ENCODE peak calls at places on chromosomes 3 and 15, in nine cellular contexts. One of them, this sample, is unnamed.

GRCh38 chr15:81068516-81068915 is 65.6 kb upstream of the CFAP161 start:
- DNase-seq in cardiac fibroblast: no peak
- DNase-seq in fibroblast of the aortic adventitia: no peak
- DNase-seq in K562: no peak
- DNase-seq in GM12865: no peak
- DNase-seq in heart left ventricle: peak; percentile 38
- DNase-seq in GM20000: no peak
- DNase-seq in HepG2: no peak
- DNase-seq in lower lobe of right lung: no peak
- DNase-seq in this sample: no peak

GRCh38 chr3:159733194-159733860 is 255.3 kb upstream of the IL12A start:
- DNase-seq in cardiac fibroblast: peak; percentile 62
- DNase-seq in fibroblast of the aortic adventitia: peak; percentile 82
- DNase-seq in K562: no peak
- DNase-seq in GM12865: no peak
- DNase-seq in heart left ventricle: no peak
- DNase-seq in GM20000: no peak
- DNase-seq in HepG2: no peak
- DNase-seq in lower lobe of right lung: no peak
- DNase-seq in this sample: no peak

GRCh38 chr3:127735767-127736693 is 63.3 kb downstream of the ABTB1 start:
- DNase-seq in cardiac fibroblast: peak; percentile 81
- DNase-seq in fibroblast of the aortic adventitia: peak; percentile 82
- DNase-seq in K562: no peak
- DNase-seq in GM12865: peak; percentile 89
- DNase-seq in heart left ventricle: no peak
- DNase-seq in GM20000: peak; percentile 48
- DNase-seq in HepG2: no peak
- DNase-seq in lower lobe of right lung: no peak
- DNase-seq in this sample: peak; percentile 60

GRCh38 chr3:43707998-43708397 is 17.3 kb downstream of the ABHD5 start:
- DNase-seq in cardiac fibroblast: peak; percentile 74
- DNase-seq in fibroblast of the aortic adventitia: peak; percentile 89
- DNase-seq in K562: no peak
- DNase-seq in GM12865: no peak
- DNase-seq in heart left ventricle: no peak
- DNase-seq in GM20000: no peak
- DNase-seq in HepG2: peak; percentile 43
- DNase-seq in lower lobe of right lung: no peak
- DNase-seq in this sample: no peak

GRCh38 chr15:79593119-79593869 is 161.2 kb downstream of the MINAR1 start:
- DNase-seq in cardiac fibroblast: peak; percentile 7
- DNase-seq in fibroblast of the aortic adventitia: peak; percentile 16
- DNase-seq in K562: no peak
- DNase-seq in GM12865: no peak
- DNase-seq in heart left ventricle: no peak
- DNase-seq in GM20000: no peak
- DNase-seq in HepG2: peak; percentile 13
- DNase-seq in lower lobe of right lung: no peak
- DNase-seq in this sample: no peak

GRCh38 chr3:13565581-13566461 is 16.9 kb downstream of the FBLN2 start:
- DNase-seq in cardiac fibroblast: no peak
- DNase-seq in fibroblast of the aortic adventitia: no peak
- DNase-seq in K562: no peak
- DNase-seq in GM12865: no peak
- DNase-seq in heart left ventricle: no peak
- DNase-seq in GM20000: no peak
- DNase-seq in HepG2: no peak
- DNase-seq in lower lobe of right lung: no peak
- DNase-seq in this sample: no peak

GRCh38 chr3:13808576-13808975 is 71.3 kb downstream of the WNT7A start:
- DNase-seq in cardiac fibroblast: no peak
- DNase-seq in fibroblast of the aortic adventitia: no peak
- DNase-seq in K562: no peak
- DNase-seq in GM12865: no peak
- DNase-seq in heart left ventricle: no peak
- DNase-seq in GM20000: no peak
- DNase-seq in HepG2: no peak
- DNase-seq in lower lobe of right lung: no peak
- DNase-seq in this sample: no peak

GRCh38 chr3:184384342-184384741 is 4.5 kb downstream of the CHRD start:
- DNase-seq in cardiac fibroblast: no peak
- DNase-seq in fibroblast of the aortic adventitia: no peak
- DNase-seq in K562: no peak
- DNase-seq in GM12865: no peak
- DNase-seq in heart left ventricle: no peak
- DNase-seq in GM20000: peak; percentile 34
- DNase-seq in HepG2: no peak
- DNase-seq in lower lobe of right lung: no peak
- DNase-seq in this sample: no peak

GRCh38 chr3:112775011-112775742 is 71.5 kb downstream of the CD200R1L start:
- DNase-seq in cardiac fibroblast: peak; percentile 89
- DNase-seq in fibroblast of the aortic adventitia: peak; percentile 99
- DNase-seq in K562: no peak
- DNase-seq in GM12865: no peak
- DNase-seq in heart left ventricle: no peak
- DNase-seq in GM20000: no peak
- DNase-seq in HepG2: no peak
- DNase-seq in lower lobe of right lung: no peak
- DNase-seq in this sample: no peak

GRCh38 chr15:31338318-31338878 is 11.8 kb downstream of the KLF13 start:
- DNase-seq in cardiac fibroblast: peak; percentile 31
- DNase-seq in fibroblast of the aortic adventitia: peak; percentile 56
- DNase-seq in K562: no peak
- DNase-seq in GM12865: peak; percentile 57
- DNase-seq in heart left ventricle: no peak
- DNase-seq in GM20000: no peak
- DNase-seq in HepG2: no peak
- DNase-seq in lower lobe of right lung: peak; percentile 67
- DNase-seq in this sample: peak; percentile 47

GRCh38 chr3:63914312-63914711 is 2.1 kb upstream of the SCAANT1 start:
- DNase-seq in cardiac fibroblast: peak; percentile 83
- DNase-seq in fibroblast of the aortic adventitia: peak; percentile 72
- DNase-seq in K562: no peak
- DNase-seq in GM12865: no peak
- DNase-seq in heart left ventricle: no peak
- DNase-seq in GM20000: no peak
- DNase-seq in HepG2: no peak
- DNase-seq in lower lobe of right lung: no peak
- DNase-seq in this sample: no peak

GRCh38 chr3:194139977-194140351 is 4.0 kb downstream of the HES1 start:
- DNase-seq in cardiac fibroblast: peak; percentile 22
- DNase-seq in fibroblast of the aortic adventitia: no peak
- DNase-seq in K562: no peak
- DNase-seq in GM12865: no peak
- DNase-seq in heart left ventricle: no peak
- DNase-seq in GM20000: no peak
- DNase-seq in HepG2: no peak
- DNase-seq in lower lobe of right lung: no peak
- DNase-seq in this sample: no peak

GRCh38 chr3:64551697-64552096 is 136.1 kb downstream of the ADAMTS9 start:
- DNase-seq in cardiac fibroblast: no peak
- DNase-seq in fibroblast of the aortic adventitia: no peak
- DNase-seq in K562: no peak
- DNase-seq in GM12865: no peak
- DNase-seq in heart left ventricle: no peak
- DNase-seq in GM20000: no peak
- DNase-seq in HepG2: no peak
- DNase-seq in lower lobe of right lung: no peak
- DNase-seq in this sample: no peak

GRCh38 chr15:31435891-31436628 is 109.4 kb downstream of the KLF13 start:
- DNase-seq in cardiac fibroblast: no peak
- DNase-seq in fibroblast of the aortic adventitia: no peak
- DNase-seq in K562: peak; percentile 15
- DNase-seq in GM12865: peak; percentile 60
- DNase-seq in heart left ventricle: no peak
- DNase-seq in GM20000: no peak
- DNase-seq in HepG2: no peak
- DNase-seq in lower lobe of right lung: no peak
- DNase-seq in this sample: no peak

DNA sequence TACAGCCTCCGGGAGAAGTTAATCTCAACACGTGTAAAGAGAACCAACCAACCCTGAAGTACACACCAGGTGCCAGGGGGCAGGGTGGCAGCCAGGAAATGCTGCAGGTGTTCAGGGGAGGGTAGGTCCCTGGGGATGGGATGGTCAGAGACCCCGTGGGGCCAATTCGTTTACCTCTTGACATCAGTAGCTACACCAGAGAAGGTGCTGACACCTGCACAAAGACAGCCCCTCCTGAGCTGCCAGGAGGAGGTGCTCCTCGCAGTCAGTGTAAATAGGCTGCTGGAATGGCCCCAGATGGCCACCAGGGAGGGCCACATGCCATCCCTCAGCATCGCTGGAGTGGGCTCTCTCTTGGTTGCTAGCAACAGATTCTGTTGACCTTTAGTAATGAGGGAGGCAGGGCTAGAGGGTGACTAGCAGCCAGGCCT is 52.8 kb downstream of the CORO2B start:
- DNase-seq in cardiac fibroblast: no peak
- DNase-seq in fibroblast of the aortic adventitia: no peak
- DNase-seq in K562: no peak
- DNase-seq in GM12865: no peak
- DNase-seq in heart left ventricle: no peak
- DNase-seq in GM20000: no peak
- DNase-seq in HepG2: no peak
- DNase-seq in lower lobe of right lung: no peak
- DNase-seq in this sample: no peak
- TF ChIP-seq CTCF in cardiac fibroblast: no peak
- TF ChIP-seq CTCF in fibroblast of the aortic adventitia: no peak
- TF ChIP-seq CTCF in K562: peak; percentile 11
- TF ChIP-seq CTCF in GM12865: no peak
- TF ChIP-seq CTCF in heart left ventricle: no peak
- TF ChIP-seq CTCF in GM20000: no peak
- TF ChIP-seq CTCF in HepG2: no peak
- TF ChIP-seq CTCF in lower lobe of right lung: no peak
- TF ChIP-seq CTCF in this sample: no peak

GRCh38 chr15:74411686-74412085 is 22.1 kb downstream of the SEMA7A start:
- DNase-seq in cardiac fibroblast: no peak
- DNase-seq in fibroblast of the aortic adventitia: no peak
- DNase-seq in K562: no peak
- DNase-seq in GM12865: no peak
- DNase-seq in heart left ventricle: no peak
- DNase-seq in GM20000: no peak
- DNase-seq in HepG2: no peak
- DNase-seq in lower lobe of right lung: no peak
- DNase-seq in this sample: no peak
- TF ChIP-seq CTCF in cardiac fibroblast: no peak
- TF ChIP-seq CTCF in fibroblast of the aortic adventitia: no peak
- TF ChIP-seq CTCF in K562: no peak
- TF ChIP-seq CTCF in GM12865: no peak
- TF ChIP-seq CTCF in heart left ventricle: no peak
- TF ChIP-seq CTCF in GM20000: no peak
- TF ChIP-seq CTCF in HepG2: no peak
- TF ChIP-seq CTCF in lower lobe of right lung: no peak
- TF ChIP-seq CTCF in this sample: no peak

DNA sequence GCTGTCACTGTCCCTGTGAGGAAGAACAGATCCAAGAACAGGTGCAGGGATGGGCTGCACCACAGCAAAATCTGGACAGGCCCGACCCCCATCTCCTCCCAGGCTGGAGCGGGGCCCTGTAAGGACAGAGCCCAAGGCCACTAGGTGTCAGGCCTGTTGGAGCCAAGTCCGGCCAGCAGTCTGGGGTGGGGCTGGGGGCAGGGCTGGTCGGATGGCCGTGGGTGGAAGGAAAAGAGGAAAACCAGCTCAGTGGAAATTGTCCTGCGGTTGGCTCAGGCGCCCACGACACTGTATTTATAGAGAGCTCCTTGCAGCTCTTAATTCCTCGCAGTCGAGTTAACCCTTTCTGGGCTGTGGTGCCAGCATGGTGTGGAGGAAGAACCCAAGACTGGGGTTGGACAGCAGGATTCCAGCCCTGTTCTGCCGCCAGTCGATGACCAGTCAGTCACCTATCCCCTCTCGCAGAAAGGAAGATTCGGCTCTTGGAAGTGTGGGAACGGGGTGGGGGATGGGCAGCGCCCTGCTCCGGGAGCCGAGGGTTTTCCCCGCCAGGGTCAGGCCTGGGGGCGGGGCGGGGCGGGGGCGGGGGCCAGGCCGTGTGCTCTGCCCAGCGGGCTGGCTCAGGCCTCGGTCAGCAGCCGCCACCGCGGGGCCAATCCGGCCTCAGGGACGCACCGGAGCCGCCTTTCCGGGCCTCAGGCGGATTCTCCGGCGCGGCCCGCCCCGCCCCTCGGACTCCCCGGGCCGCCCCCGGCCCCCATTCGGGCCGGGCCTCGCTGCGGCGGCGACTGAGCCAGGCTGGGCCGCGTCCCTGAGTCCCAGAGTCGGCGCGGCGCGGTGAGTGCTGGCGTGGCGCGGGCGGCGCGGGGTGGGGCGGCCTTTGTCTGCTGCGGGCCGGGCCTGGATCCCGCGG is at the start of gene CD276:
- DNase-seq in cardiac fibroblast: peak; percentile 81
- DNase-seq in fibroblast of the aortic adventitia: peak; percentile 58
- DNase-seq in K562: peak; percentile 86
- DNase-seq in GM12865: no peak
- DNase-seq in heart left ventricle: peak; percentile 81
- DNase-seq in GM20000: peak; percentile 84
- DNase-seq in HepG2: peak; percentile 61
- DNase-seq in lower lobe of right lung: peak; percentile 90
- DNase-seq in this sample: peak; percentile 78
- TF ChIP-seq CTCF in cardiac fibroblast: no peak
- TF ChIP-seq CTCF in fibroblast of the aortic adventitia: peak; percentile 36
- TF ChIP-seq CTCF in K562: peak; percentile 39
- TF ChIP-seq CTCF in GM12865: no peak
- TF ChIP-seq CTCF in heart left ventricle: no peak
- TF ChIP-seq CTCF in GM20000: no peak
- TF ChIP-seq CTCF in HepG2: peak; percentile 79
- TF ChIP-seq CTCF in lower lobe of right lung: peak; percentile 32
- TF ChIP-seq CTCF in this sample: peak; percentile 43

GRCh38 chr15:59524331-59524731 is 86.3 kb downstream of the FAM81A start:
- DNase-seq in cardiac fibroblast: no peak
- DNase-seq in fibroblast of the aortic adventitia: no peak
- DNase-seq in K562: no peak
- DNase-seq in GM12865: no peak
- DNase-seq in heart left ventricle: no peak
- DNase-seq in GM20000: no peak
- DNase-seq in HepG2: no peak
- DNase-seq in lower lobe of right lung: peak; percentile 48
- DNase-seq in this sample: no peak

GRCh38 chr15:59532770-59533379 is 78.7 kb upstream of the GCNT3 start:
- DNase-seq in cardiac fibroblast: peak; percentile 61
- DNase-seq in fibroblast of the aortic adventitia: peak; percentile 65
- DNase-seq in K562: peak; percentile 48
- DNase-seq in GM12865: peak; percentile 82
- DNase-seq in heart left ventricle: no peak
- DNase-seq in GM20000: peak; percentile 33
- DNase-seq in HepG2: peak; percentile 41
- DNase-seq in lower lobe of right lung: no peak
- DNase-seq in this sample: peak; percentile 39

GRCh38 chr15:59531066-59531465 is 80.5 kb upstream of the GCNT3 start:
- DNase-seq in cardiac fibroblast: no peak
- DNase-seq in fibroblast of the aortic adventitia: no peak
- DNase-seq in K562: no peak
- DNase-seq in GM12865: no peak
- DNase-seq in heart left ventricle: no peak
- DNase-seq in GM20000: no peak
- DNase-seq in HepG2: no peak
- DNase-seq in lower lobe of right lung: no peak
- DNase-seq in this sample: no peak

GRCh38 chr15:59528429-59528828 is 83.2 kb upstream of the GCNT3 start:
- DNase-seq in cardiac fibroblast: no peak
- DNase-seq in fibroblast of the aortic adventitia: no peak
- DNase-seq in K562: no peak
- DNase-seq in GM12865: no peak
- DNase-seq in heart left ventricle: no peak
- DNase-seq in GM20000: no peak
- DNase-seq in HepG2: no peak
- DNase-seq in lower lobe of right lung: no peak
- DNase-seq in this sample: no peak

GRCh38 chr15:59528965-59529402 is 82.6 kb upstream of the GCNT3 start:
- DNase-seq in cardiac fibroblast: peak; percentile 89
- DNase-seq in fibroblast of the aortic adventitia: peak; percentile 90
- DNase-seq in K562: peak; percentile 74
- DNase-seq in GM12865: peak; percentile 77
- DNase-seq in heart left ventricle: peak; percentile 79
- DNase-seq in GM20000: peak; percentile 57
- DNase-seq in HepG2: peak; percentile 76
- DNase-seq in lower lobe of right lung: peak; percentile 78
- DNase-seq in this sample: peak; percentile 66
- TF ChIP-seq CTCF in cardiac fibroblast: peak; percentile 82
- TF ChIP-seq CTCF in fibroblast of the aortic adventitia: peak; percentile 85
- TF ChIP-seq CTCF in K562: peak; percentile 86
- TF ChIP-seq CTCF in GM12865: peak; percentile 73
- TF ChIP-seq CTCF in heart left ventricle: peak; percentile 72
- TF ChIP-seq CTCF in GM20000: peak; percentile 44
- TF ChIP-seq CTCF in HepG2: peak; percentile 90
- TF ChIP-seq CTCF in lower lobe of right lung: peak; percentile 86
- TF ChIP-seq CTCF in this sample: peak; percentile 75

This sample was measured in GM10248.